ENCODE peak calls at places on chromosomes 6 and 20, in five cellular contexts. L, I, B, C and X are unnamed samples.

GRCh38 chr6:4820704-4821276 is 44.6 kb downstream of the CDYL start:
- DNase-seq in L (no peak), I (no peak), B (no peak), C (no peak), X (no peak)

GRCh38 chr6:123518441-123519190 is 118.1 kb downstream of the TRDN start:
- DNase-seq in L (no peak), I (no peak), B (no peak), C (no peak), X (no peak)

GRCh38 chr20:38049800-38050199 is 16.3 kb downstream of the RPRD1B start:
- DNase-seq in L (no peak), I (no peak), B (no peak), C (no peak), X (no peak)

GRCh38 chr20:51184289-51184688 is 161.4 kb upstream of the KCNG1 start:
- DNase-seq in L (peak; percentile 13), I (no peak), B (no peak), C (no peak), X (no peak)

GRCh38 chr6:14658909-14659561 is 541.5 kb downstream of the CD83 start:
- DNase-seq in L (no peak), I (no peak), B (no peak), C (no peak), X (no peak)

GRCh38 chr6:140594806-140595128 is 1220.3 kb upstream of the CITED2 start:
- DNase-seq in L (no peak), I (no peak), B (no peak), C (no peak), X (no peak)

GRCh38 chr20:24820345-24820744 is 128.7 kb upstream of the CST7 start:
- DNase-seq in L (no peak), I (no peak), B (no peak), C (no peak), X (no peak)

GRCh38 chr6:117270121-117270959 is 5.0 kb downstream of the VGLL2 start:
- DNase-seq in L (no peak), I (no peak), B (no peak), C (no peak), X (no peak)

GRCh38 chr6:116139917-116140316 is 14.0 kb upstream of the COL10A1 start:
- DNase-seq in L (no peak), I (no peak), B (no peak), C (no peak), X (no peak)

GRCh38 chr6:118584906-118585305 is 36.8 kb downstream of the PLN start:
- DNase-seq in L (no peak), I (no peak), B (no peak), C (no peak), X (no peak)

GRCh38 chr20:63937596-63937995 is 18.6 kb downstream of the UCKL1 start:
- DNase-seq in L (no peak), I (no peak), B (no peak), C (no peak), X (no peak)

GRCh38 chr6:32664827-32665362 is 1.6 kb downstream of the HLA-DQB1 start:
- DNase-seq in L (peak; percentile 87), I (peak; percentile 71), B (no peak), C (peak; percentile 3), X (no peak)

GRCh38 chr6:56172144-56172543 is 75.2 kb downstream of the COL21A1 start:
- DNase-seq in L (no peak), I (no peak), B (no peak), C (no peak), X (no peak)

GRCh38 chr6:142297996-142298753 is 3.6 kb upstream of the ADGRG6 start:
- DNase-seq in L (no peak), I (peak; percentile 9), B (no peak), C (no peak), X (no peak)

GRCh38 chr6:11769816-11770545 is 8.6 kb downstream of the ADTRP start:
- DNase-seq in L (no peak), I (no peak), B (no peak), C (no peak), X (no peak)

GRCh38 chr6:14444296-14444993 is 326.9 kb downstream of the CD83 start:
- DNase-seq in L (no peak), I (no peak), B (no peak), C (no peak), X (no peak)

GRCh38 chr6:16522937-16523336 is 238.3 kb downstream of the ATXN1 start:
- DNase-seq in L (no peak), I (no peak), B (no peak), C (no peak), X (no peak)

GRCh38 chr6:38572186-38572813 is 67.4 kb downstream of the BTBD9 start:
- DNase-seq in L (no peak), I (no peak), B (no peak), C (no peak), X (peak; percentile 12)

GRCh38 chr20:48212806-48213509 is 427.7 kb upstream of the SULF2 start:
- DNase-seq in L (no peak), I (no peak), B (no peak), C (no peak), X (no peak)

GRCh38 chr6:82237013-82237412 is 10.5 kb downstream of the IBTK start:
- DNase-seq in L (no peak), I (no peak), B (no peak), C (no peak), X (no peak)

GRCh38 chr20:40319741-40320499 is 369.1 kb downstream of the MAFB start:
- DNase-seq in L (no peak), I (no peak), B (no peak), C (no peak), X (no peak)

GRCh38 chr20:19688031-19688806 is 69.8 kb upstream of the RIN2 start:
- DNase-seq in L (peak; percentile 90), I (peak; percentile 7), B (peak; percentile 21), C (peak; percentile 23), X (no peak)

GRCh38 chr6:11133281-11133680 is 21.8 kb upstream of the ERVFRD-1 start:
- DNase-seq in L (no peak), I (no peak), B (no peak), C (no peak), X (no peak)

GRCh38 chr6:100574836-100575235 is 110.1 kb upstream of the SIM1 start:
- DNase-seq in L (no peak), I (no peak), B (no peak), C (no peak), X (no peak)

GRCh38 chr20:33653218-33653899 is 8.8 kb upstream of the C20orf144 start:
- DNase-seq in L (peak; percentile 88), I (peak; percentile 72), B (peak; percentile 70), C (peak; percentile 79), X (peak; percentile 77)

GRCh38 chr6:9126845-9127560 is 691.7 kb upstream of the SLC35B3 start:
- DNase-seq in L (no peak), I (no peak), B (no peak), C (no peak), X (no peak)

GRCh38 chr6:139250296-139251274 is 41.2 kb downstream of the TXLNB start:
- DNase-seq in L (peak; percentile 91), I (peak; percentile 69), B (peak; percentile 21), C (peak; percentile 52), X (peak; percentile 66)

GRCh38 chr20:17589161-17589834 is 19.4 kb downstream of the DSTN start:
- DNase-seq in L (no peak), I (no peak), B (no peak), C (no peak), X (no peak)

GRCh38 chr6:131960371-131961133 is 9.4 kb upstream of the CCN2 start:
- DNase-seq in L (no peak), I (no peak), B (no peak), C (no peak), X (no peak)
- TF ChIP-seq CTCF in L (no peak), I (no peak), B (no peak), C (peak; percentile 20), X (no peak)

GRCh38 chr6:83966539-83966938 is 67.0 kb upstream of the MRAP2 start:
- DNase-seq in L (no peak), I (no peak), B (no peak), C (no peak), X (no peak)

GRCh38 chr6:83974409-83975050 is 59.0 kb upstream of the MRAP2 start:
- DNase-seq in L (no peak), I (no peak), B (no peak), C (no peak), X (no peak)

GRCh38 chr6:83976037-83976755 is 57.4 kb upstream of the MRAP2 start:
- DNase-seq in L (no peak), I (no peak), B (no peak), C (no peak), X (no peak)

GRCh38 chr6:83970582-83970981 is 63.0 kb upstream of the MRAP2 start:
- DNase-seq in L (no peak), I (no peak), B (no peak), C (no peak), X (no peak)
- TF ChIP-seq CTCF in L (no peak), I (no peak), B (no peak), C (no peak), X (no peak)

DNA sequence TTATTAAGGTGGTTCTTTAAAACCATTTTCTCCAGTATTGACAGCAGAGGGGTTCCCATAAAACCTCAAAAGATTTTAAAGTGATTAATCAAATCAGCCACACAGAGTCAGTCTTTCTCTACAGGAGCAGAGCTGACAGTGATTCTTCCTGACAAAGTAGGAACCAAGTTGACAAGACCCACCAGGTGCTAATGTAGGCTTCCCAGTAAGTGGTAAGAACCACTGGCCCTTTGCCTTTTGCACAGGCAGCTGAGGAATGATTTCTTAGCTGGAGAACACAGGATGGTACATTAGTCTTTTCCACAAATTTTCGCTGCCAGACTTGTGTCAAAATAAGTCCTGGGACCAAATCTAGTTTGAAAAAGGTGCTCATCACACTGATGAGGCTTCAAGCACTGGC is 95.8 kb downstream of the ARMC2 start:
- DNase-seq in L (no peak), I (no peak), B (no peak), C (no peak), X (no peak)
- TF ChIP-seq CTCF in L (no peak), I (no peak), B (no peak), C (no peak), X (no peak)

DNA sequence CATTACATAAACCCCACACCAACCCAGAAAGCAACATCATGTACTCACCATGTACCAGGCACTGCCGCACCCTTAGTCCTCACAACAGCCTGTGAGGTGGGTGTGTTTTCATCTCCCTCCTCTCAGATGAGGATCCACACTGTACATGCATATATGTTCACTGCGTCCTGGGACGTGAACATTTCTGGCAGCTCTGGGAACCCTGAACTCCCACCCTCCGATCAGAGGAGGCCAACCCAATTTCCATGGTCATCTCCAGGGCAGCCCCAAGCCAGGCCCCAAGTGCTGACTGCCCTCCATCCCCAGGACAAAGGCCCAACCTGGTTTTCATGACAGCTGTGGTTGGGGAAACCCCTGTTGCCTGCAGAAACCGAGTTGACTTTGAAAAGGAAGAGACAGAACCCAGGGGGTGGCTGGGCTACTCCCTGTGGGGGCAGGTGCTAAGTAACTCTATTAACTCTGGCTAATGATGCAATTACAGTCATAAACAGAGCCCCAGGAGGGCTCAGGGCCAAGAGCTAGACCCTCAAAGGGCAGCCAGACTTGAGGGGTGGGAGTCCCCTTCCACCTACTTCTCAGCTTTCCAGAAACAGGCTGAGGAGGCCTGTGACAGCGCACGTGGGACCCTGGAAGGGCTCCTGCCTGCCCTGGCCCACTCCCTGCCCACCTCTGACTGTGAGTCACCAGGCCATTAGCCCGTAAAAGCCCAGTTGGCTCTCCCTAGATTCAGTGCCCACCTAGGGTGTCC is 2.6 kb downstream of the TFEB start:
- DNase-seq in L (no peak), I (peak; percentile 86), B (no peak), C (no peak), X (peak; percentile 87)
- TF ChIP-seq CTCF in L (no peak), I (no peak), B (no peak), C (no peak), X (no peak)